ENCODE peak calls at places on chromosomes 4 and X, in four cellular contexts. R, F, E and M are unnamed samples. For H3K27me3 and H3K4me1, the result is how much of the 10 kb centered on the place peaks cover.

GRCh38 chr4:139281212-139281611 is 1.2 kb upstream of the MGARP start:
- DNase-seq in E (no peak), F (no peak), R (no peak), M (no peak)

GRCh38 chr4:176927664-176928063 is 134.9 kb upstream of the VEGFC start:
- DNase-seq in F (no peak), E (no peak), R (peak), M (no peak)

GRCh38 chrX:140505421-140506337 is 810 bp upstream of the SOX3 start:
- DNase-seq in E (no peak), R (no peak), F (no peak), M (no peak)

GRCh38 chr4:70936200-70936787 is 34.1 kb downstream of the MOB1B start:
- DNase-seq in F (no peak), E (no peak), R (no peak), M (no peak)

GRCh38 chr4:75633846-75634245 is 3.5 kb upstream of the CDKL2 start:
- DNase-seq in F (no peak), E (no peak), R (no peak), M (no peak)

GRCh38 chr4:73864365-73864764 is 4.8 kb upstream of the CXCL1 start:
- DNase-seq in E (no peak), R (no peak), F (no peak), M (peak)

GRCh38 chr4:175998782-175999181 is 66.9 kb upstream of the WDR17 start:
- DNase-seq in R (peak), F (no peak), E (peak), M (no peak)

GRCh38 chrX:17854069-17854468 is 7.0 kb downstream of the RAI2 start:
- DNase-seq in F (no peak), R (no peak), E (no peak), M (no peak)

GRCh38 chrX:118116308-118117068 is at the start of gene KLHL13:
- DNase-seq in E (no peak), F (peak), R (peak), M (peak)

GRCh38 chrX:9147086-9147485 is 113.2 kb upstream of the FAM9B start:
- DNase-seq in F (no peak), E (no peak), R (no peak), M (no peak)

GRCh38 chr4:16196482-16197393 is 29.5 kb downstream of the TAPT1 start:
- DNase-seq in R (peak), F (no peak), E (peak), M (peak)

GRCh38 chr4:130266814-130267213 is 1170.9 kb downstream of the C4orf33 start:
- DNase-seq in R (no peak), F (no peak), E (no peak), M (no peak)
- H3K4me3 ChIP-seq in R (no peak), F (no peak), E (no peak), M (no peak)

GRCh38 chr4:183348706-183349659 is 26.8 kb upstream of the CLDN24 start:
- DNase-seq in E (no peak), F (no peak), R (no peak), M (no peak)
- H3K27me3 ChIP-seq in E (under half), F (under half), R (under half), M (under half)

DNA sequence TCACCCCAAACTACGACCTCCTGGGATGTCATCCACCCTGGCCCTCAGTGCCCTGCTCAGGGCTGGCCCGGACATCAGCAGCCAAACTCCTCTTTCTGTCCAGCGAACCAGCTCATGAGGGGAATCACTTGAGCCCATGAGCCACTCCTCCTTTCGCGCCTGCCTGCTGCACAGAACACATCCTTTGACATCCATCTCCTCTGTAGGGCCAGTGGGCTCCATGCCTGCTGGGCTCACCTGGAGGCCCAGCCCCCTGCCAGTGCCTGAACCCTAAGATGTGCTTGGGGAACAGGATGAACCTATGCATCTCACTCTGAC is 43.5 kb downstream of the ABLIM2 start:
- DNase-seq in R (no peak), F (no peak), E (no peak), M (no peak)
- H3K4me1 ChIP-seq in R (under half), F (under half), E (under half), M (under half)

DNA sequence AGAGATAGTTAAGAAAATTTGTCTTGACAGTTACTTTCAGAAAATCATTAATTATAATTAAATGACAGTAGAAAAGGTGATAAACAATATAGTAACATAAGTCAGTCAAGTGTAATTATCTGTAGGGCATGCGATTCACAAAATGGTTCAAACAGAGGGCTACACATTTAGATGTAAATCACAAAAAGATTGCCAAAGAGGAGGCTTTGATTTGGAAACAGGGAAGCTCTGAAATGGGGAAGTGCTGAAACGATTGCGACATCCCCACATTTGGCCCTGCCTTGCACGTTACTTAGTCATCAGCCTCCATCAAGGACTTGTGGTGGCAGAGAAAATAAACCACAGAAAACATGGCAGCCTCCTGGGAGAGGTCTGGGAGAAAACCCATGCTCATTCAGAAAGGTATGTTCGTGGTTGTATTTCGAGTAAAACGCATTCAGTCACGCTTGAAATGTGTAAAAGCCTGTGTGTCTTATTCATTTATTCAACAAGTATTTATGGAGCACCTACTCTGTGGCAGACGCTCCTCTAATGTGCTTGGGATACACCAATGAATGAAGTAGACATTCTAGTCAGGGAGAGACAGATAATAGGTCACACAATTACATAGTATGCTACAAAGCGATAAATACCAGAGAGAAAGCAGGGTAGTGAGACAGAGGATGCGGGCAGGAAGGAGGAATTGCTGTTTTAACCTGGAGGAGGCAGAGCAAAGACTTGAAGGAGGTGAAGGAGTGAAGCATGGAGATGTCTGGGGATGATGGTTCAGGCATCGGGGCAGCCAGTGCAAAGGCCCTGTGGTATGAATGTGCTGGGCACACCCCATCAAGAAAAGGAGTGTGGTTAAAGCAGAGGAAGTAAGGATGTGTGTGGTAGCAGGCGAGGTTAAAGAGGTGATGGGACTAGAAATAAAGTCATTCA is 7.8 kb downstream of the RBM47 start:
- DNase-seq in F (peak), R (peak), E (no peak), M (peak)
- H3K4me3 ChIP-seq in F (no peak), R (no peak), E (no peak), M (no peak)